ENCODE peak calls at places on chromosomes 4 and X, in five cellular contexts. J is NCI-H345, Z is GM19239, L is cardiac muscle cell, D is NCI-H2081. S is an unnamed sample.

GRCh38 chr4:153684182-153685073 is at the start of gene TLR2:
- DNase-seq in L (peak), J (peak), Z (peak), D (no peak), S (peak)

GRCh38 chr4:162139412-162139811 is 24.4 kb downstream of the FSTL5 start:
- DNase-seq in D (no peak), L (no peak), J (no peak), Z (no peak), S (no peak)

GRCh38 chr4:76998251-76998901 is 48.8 kb downstream of the SEPTIN11 start:
- DNase-seq in Z (no peak), J (no peak), L (no peak), D (no peak), S (no peak)

GRCh38 chr4:99763635-99764101 is 53.0 kb upstream of the DAPP1 start:
- DNase-seq in Z (no peak), J (peak), L (no peak), D (no peak), S (no peak)

GRCh38 chrX:54492340-54492739 is 3.7 kb downstream of the FGD1 start:
- DNase-seq in Z (no peak), D (no peak), J (no peak), L (no peak), S (no peak)

GRCh38 chrX:12970691-12971202 is 4.2 kb upstream of the TMSB4X start:
- DNase-seq in Z (no peak), L (peak), D (no peak), J (peak), S (peak)

GRCh38 chr4:77358315-77358928 is 201.4 kb downstream of the CCNG2 start:
- DNase-seq in L (peak), J (peak), D (peak), Z (peak), S (peak)

GRCh38 chr4:59597536-59598232 is 1602.4 kb upstream of the ADGRL3 start:
- DNase-seq in Z (no peak), L (no peak), J (no peak), D (no peak), S (no peak)

GRCh38 chr4:2962614-2963184 is 507 bp downstream of the NOP14 start:
- DNase-seq in D (peak), J (no peak), L (peak), Z (no peak), S (no peak)

GRCh38 chr4:47485047-47485692 is at the start of gene ATP10D:
- DNase-seq in D (peak), J (peak), Z (peak), L (peak), S (peak)

GRCh38 chr4:40335508-40335860 is 351 bp downstream of the CHRNA9 start:
- DNase-seq in Z (no peak), L (no peak), J (no peak), D (no peak), S (no peak)

GRCh38 chrX:133171962-133172708 is 46.0 kb downstream of the TFDP3 start:
- DNase-seq in D (no peak), L (peak), J (no peak), Z (no peak), S (no peak)

GRCh38 chr4:90174622-90175023 is 47.4 kb downstream of the CCSER1 start:
- DNase-seq in J (no peak), D (no peak), L (no peak), Z (no peak), S (no peak)

GRCh38 chr4:65033899-65034298 is 624.6 kb upstream of the TECRL start:
- DNase-seq in D (peak), J (no peak), Z (no peak), L (peak), S (no peak)

GRCh38 chr4:95572304-95572991 is 23.7 kb upstream of the UNC5C start:
- DNase-seq in Z (no peak), D (no peak), L (peak), J (no peak), S (no peak)

GRCh38 chrX:130718137-130718536 is 184.9 kb downstream of the ENOX2 start:
- DNase-seq in Z (no peak), L (no peak), J (no peak), D (no peak), S (no peak)

GRCh38 chr4:4506961-4507360 is 34.9 kb downstream of the STX18 start:
- DNase-seq in D (no peak), L (no peak), J (no peak), Z (no peak), S (no peak)

GRCh38 chrX:125497667-125498066 is 178.0 kb downstream of the TEX13C start:
- DNase-seq in Z (no peak), J (no peak), D (no peak), L (no peak), S (no peak)

GRCh38 chrX:121221321-121221977 is 174.0 kb downstream of the GLUD2 start:
- DNase-seq in J (no peak), D (no peak), L (no peak), Z (no peak), S (no peak)

GRCh38 chr4:75054089-75054488 is 121.2 kb downstream of the PARM1 start:
- DNase-seq in Z (no peak), J (no peak), L (no peak), D (no peak), S (no peak)